ENCODE peak calls at places on chromosomes 13 and 19, in ten cellular contexts. R is stomach; K is aorta; O is GM12878; V is activated naive CD4-positive, alpha-beta T cell treated with anti-CD3 and anti-CD28 coated beads for 36 hours; G is fibroblast of pulmonary artery; X is NCI-H1105; L is activated naive CD8-positive, alpha-beta T cell treated with anti-CD3 and anti-CD28 coated beads, Interleukin-2, amount 10 ng/mL, durations not matched to agents 7 days and 5 days; U is stimulated activated naive CD8-positive, alpha-beta T cell treated with anti-CD3 and anti-CD28 coated beads, Interleukin-15, Interleukin-2, amounts not matched to agents 100 U/mL and 50 U/mL, for 24 hours; F is CD14-positive monocyte. Y is an unnamed sample.

GRCh38 chr19:3605770-3606169 is 905 bp downstream of the TBXA2R start:
- DNase-seq in R (no peak), K (no peak), O (no peak), V (no peak), G (no peak), X (no peak), L (no peak), U (no peak), F (no peak), Y (no peak)

GRCh38 chr13:113731192-113732175 is 27.5 kb upstream of the TMEM255B start:
- DNase-seq in R (no peak), K (peak; percentile 59), O (no peak), V (no peak), G (no peak), X (no peak), L (no peak), U (no peak), F (no peak), Y (no peak)

GRCh38 chr19:42166336-42166735 is 34.1 kb upstream of the POU2F2 start:
- DNase-seq in R (no peak), K (no peak), O (no peak), V (no peak), G (no peak), X (no peak), L (no peak), U (no peak), F (no peak), Y (no peak)

GRCh38 chr19:30074741-30075460 is 132.9 kb downstream of the URI1 start:
- DNase-seq in R (no peak), K (peak; percentile 66), O (no peak), V (no peak), G (no peak), X (no peak), L (no peak), U (no peak), F (peak; percentile 27), Y (no peak)

GRCh38 chr19:17158584-17158983 is 56.6 kb upstream of the USE1 start:
- DNase-seq in R (no peak), K (no peak), O (no peak), V (no peak), G (no peak), X (no peak), L (no peak), U (no peak), F (no peak), Y (no peak)

GRCh38 chr13:113637262-113638160 is 20.5 kb downstream of the ATP4B start:
- DNase-seq in R (no peak), K (peak; percentile 57), O (no peak), V (no peak), G (no peak), X (no peak), L (peak; percentile 7), U (no peak), F (peak; percentile 21), Y (no peak)

GRCh38 chr13:100547805-100548204 is 40.8 kb downstream of the GGACT start:
- DNase-seq in R (no peak), K (no peak), O (no peak), V (no peak), G (no peak), X (no peak), L (no peak), U (no peak), F (no peak), Y (no peak)

GRCh38 chr19:7617172-7617571 is 12.2 kb downstream of the XAB2 start:
- DNase-seq in R (no peak), K (no peak), O (no peak), V (no peak), G (no peak), X (no peak), L (no peak), U (no peak), F (no peak), Y (no peak)

GRCh38 chr13:73248711-73249580 is 190.1 kb downstream of the KLF5 start:
- DNase-seq in R (peak; percentile 64), K (no peak), O (no peak), V (no peak), G (peak; percentile 59), X (no peak), L (no peak), U (no peak), F (no peak), Y (peak; percentile 45)

GRCh38 chr13:33536639-33537425 is 251.3 kb upstream of the STARD13 start:
- DNase-seq in R (no peak), K (no peak), O (no peak), V (no peak), G (no peak), X (no peak), L (no peak), U (no peak), F (no peak), Y (no peak)

GRCh38 chr19:2392366-2392765 is 32.3 kb downstream of the TMPRSS9 start:
- DNase-seq in R (no peak), K (no peak), O (no peak), V (no peak), G (no peak), X (no peak), L (no peak), U (no peak), F (no peak), Y (no peak)

GRCh38 chr19:31676271-31677004 is 327.2 kb upstream of the TSHZ3 start:
- DNase-seq in R (no peak), K (no peak), O (no peak), V (no peak), G (no peak), X (peak; percentile 5), L (no peak), U (no peak), F (no peak), Y (peak; percentile 6)

GRCh38 chr13:78586706-78587105 is 16.6 kb downstream of the POU4F1 start:
- DNase-seq in R (no peak), K (no peak), O (no peak), V (no peak), G (no peak), X (no peak), L (no peak), U (no peak), F (no peak), Y (no peak)

GRCh38 chr13:112799394-112799793 is 109.6 kb downstream of the ATP11A start:
- DNase-seq in R (no peak), K (no peak), O (no peak), V (no peak), G (no peak), X (no peak), L (no peak), U (no peak), F (no peak), Y (no peak)

GRCh38 chr13:94495806-94496205 is 16.3 kb upstream of the DCT start:
- DNase-seq in R (no peak), K (no peak), O (no peak), V (no peak), G (no peak), X (no peak), L (no peak), U (no peak), F (no peak), Y (no peak)

GRCh38 chr19:8877854-8878705 is 45.9 kb downstream of the MBD3L1 start:
- DNase-seq in R (no peak), K (no peak), O (no peak), V (no peak), G (no peak), X (no peak), L (no peak), U (peak; percentile 3), F (no peak), Y (no peak)

GRCh38 chr19:12825259-12826131 is 8.9 kb downstream of the RTBDN start:
- DNase-seq in R (peak; percentile 30), K (no peak), O (no peak), V (peak; percentile 41), G (no peak), X (no peak), L (peak; percentile 43), U (peak; percentile 59), F (no peak), Y (peak; percentile 52)

GRCh38 chr19:18023596-18024212 is 15.7 kb downstream of the ARRDC2 start:
- DNase-seq in R (peak; percentile 64), K (peak; percentile 87), O (no peak), V (peak; percentile 78), G (peak; percentile 84), X (no peak), L (peak; percentile 62), U (peak; percentile 71), F (peak; percentile 94), Y (peak; percentile 96)

GRCh38 chr13:81874681-81875661 is 1534.0 kb upstream of the SPRY2 start:
- DNase-seq in R (no peak), K (no peak), O (no peak), V (no peak), G (no peak), X (no peak), L (no peak), U (no peak), F (no peak), Y (no peak)

GRCh38 chr13:85366759-85367417 is 432.3 kb downstream of the SLITRK6 start:
- DNase-seq in R (no peak), K (no peak), O (no peak), V (no peak), G (peak; percentile 39), X (no peak), L (no peak), U (no peak), F (no peak), Y (peak; percentile 1)

GRCh38 chr13:26433776-26434175 is 123.7 kb upstream of the WASF3 start:
- DNase-seq in R (no peak), K (no peak), O (no peak), V (no peak), G (no peak), X (no peak), L (no peak), U (no peak), F (no peak), Y (no peak)

GRCh38 chr13:32804673-32805260 is 211.5 kb upstream of the KL start:
- DNase-seq in R (no peak), K (no peak), O (no peak), V (no peak), G (peak; percentile 26), X (no peak), L (no peak), U (no peak), F (no peak), Y (peak; percentile 11)

GRCh38 chr13:35479223-35479536 is 2.7 kb upstream of the MAB21L1 start:
- DNase-seq in R (no peak), K (no peak), O (no peak), V (no peak), G (no peak), X (no peak), L (no peak), U (no peak), F (no peak), Y (no peak)

GRCh38 chr13:113905942-113906341 is 42.1 kb upstream of the GAS6 start:
- DNase-seq in R (peak; percentile 9), K (no peak), O (no peak), V (no peak), G (no peak), X (no peak), L (no peak), U (no peak), F (no peak), Y (no peak)

GRCh38 chr13:37646531-37646930 is 48.0 kb upstream of the POSTN start:
- DNase-seq in R (no peak), K (no peak), O (no peak), V (no peak), G (peak; percentile 36), X (no peak), L (no peak), U (no peak), F (no peak), Y (no peak)

GRCh38 chr19:53092723-53093122 is 10.5 kb downstream of the ZNF160 start:
- DNase-seq in R (no peak), K (no peak), O (no peak), V (no peak), G (no peak), X (no peak), L (no peak), U (no peak), F (no peak), Y (no peak)

GRCh38 chr13:77196052-77196618 is 130.8 kb downstream of the MYCBP2 start:
- DNase-seq in R (no peak), K (no peak), O (no peak), V (no peak), G (peak; percentile 7), X (no peak), L (no peak), U (no peak), F (no peak), Y (no peak)

GRCh38 chr19:56105090-56105701 is 15.9 kb downstream of the ZNF787 start:
- DNase-seq in R (peak; percentile 87), K (peak; percentile 91), O (no peak), V (peak; percentile 62), G (peak; percentile 57), X (peak; percentile 76), L (peak; percentile 64), U (peak; percentile 62), F (peak; percentile 68), Y (peak; percentile 63)

Y was measured in cardiac fibroblast.